ENCODE peak calls at places on chromosomes 11 and 22, in five cellular contexts. U, N, I, R and S are unnamed samples.

GRCh38 chr11:2303627-2304155 is 1.9 kb downstream of the TSPAN32 start:
- DNase-seq in U (no peak), N (no peak), I (no peak), R (no peak), S (no peak)

GRCh38 chr11:70637949-70638598 is 239.7 kb downstream of the CTTN start:
- DNase-seq in U (no peak), N (no peak), I (no peak), R (no peak), S (no peak)

GRCh38 chr22:27113211-27114030 is 456.0 kb downstream of the MIAT start:
- DNase-seq in U (peak), N (peak), I (no peak), R (peak), S (peak)

GRCh38 chr11:24267015-24267414 is 229.8 kb upstream of the LUZP2 start:
- DNase-seq in U (no peak), N (no peak), I (no peak), R (no peak), S (no peak)

GRCh38 chr11:2418961-2419360 is 18.4 kb downstream of the TSSC4 start:
- DNase-seq in U (no peak), N (no peak), I (no peak), R (no peak), S (no peak)

GRCh38 chr22:37484115-37485005 is 1.8 kb downstream of the MFNG start:
- DNase-seq in U (peak), N (no peak), I (no peak), R (peak), S (peak)

GRCh38 chr11:13216019-13217006 is 61.3 kb upstream of the BMAL1 start:
- DNase-seq in U (peak), N (peak), I (no peak), R (peak), S (peak)

GRCh38 chr11:72228844-72229231 is 4.3 kb downstream of the INPPL1 start:
- DNase-seq in U (no peak), N (no peak), I (no peak), R (no peak), S (no peak)

GRCh38 chr22:29737251-29738117 is 17.7 kb downstream of the CABP7 start:
- DNase-seq in U (no peak), N (peak), I (no peak), R (no peak), S (no peak)

GRCh38 chr11:134999490-135000066 is 587.5 kb upstream of the B3GAT1 start:
- DNase-seq in U (no peak), N (no peak), I (no peak), R (no peak), S (no peak)

GRCh38 chr11:121721961-121722360 is 269.2 kb upstream of the SORL1-AS1 start:
- DNase-seq in U (no peak), N (no peak), I (no peak), R (no peak), S (no peak)

GRCh38 chr22:42984397-42984796 is 30.6 kb downstream of the PACSIN2 start:
- DNase-seq in U (no peak), N (no peak), I (no peak), R (no peak), S (no peak)

GRCh38 chr22:39734866-39735265 is 158.7 kb downstream of the ENTHD1 start:
- DNase-seq in U (no peak), N (no peak), I (no peak), R (no peak), S (no peak)

GRCh38 chr11:118341749-118342489 is 586 bp downstream of the CD3D start:
- DNase-seq in U (no peak), N (no peak), I (no peak), R (no peak), S (no peak)

GRCh38 chr22:19706661-19707151 is 7.6 kb upstream of the SEPTIN5 start:
- DNase-seq in U (no peak), N (no peak), I (no peak), R (no peak), S (no peak)

GRCh38 chr22:36449776-36450175 is 31.7 kb downstream of the TXN2 start:
- DNase-seq in U (no peak), N (no peak), I (no peak), R (no peak), S (peak)

GRCh38 chr22:27105142-27106025 is 448.0 kb downstream of the MIAT start:
- DNase-seq in U (peak), N (peak), I (no peak), R (peak), S (peak)

GRCh38 chr11:7436657-7437056 is 48.6 kb upstream of the OLFML1 start:
- DNase-seq in U (peak), N (no peak), I (no peak), R (peak), S (peak)

GRCh38 chr11:56889986-56890385 is 98.7 kb upstream of the OR5AK2 start:
- DNase-seq in U (no peak), N (no peak), I (no peak), R (no peak), S (no peak)

GRCh38 chr11:131899954-131900580 is 529.7 kb downstream of the NTM start:
- DNase-seq in U (no peak), N (no peak), I (no peak), R (no peak), S (no peak)

GRCh38 chr22:17955611-17956379 is 68.6 kb downstream of the MICAL3 start:
- DNase-seq in U (no peak), N (no peak), I (no peak), R (no peak), S (no peak)

GRCh38 chr11:118771481-118772278 is 19.3 kb downstream of the DDX6 start:
- DNase-seq in U (peak), N (no peak), I (no peak), R (no peak), S (peak)

GRCh38 chr22:19853879-19854777 is 546 bp downstream of the GNB1L start:
- DNase-seq in U (no peak), N (peak), I (no peak), R (peak), S (peak)